ENCODE peak calls at places on chromosome 19, in four cellular contexts. P is HepG2, Z is K562, O is SK-N-SH. S is an unnamed sample.

GRCh38 chr19:58513694-58514563 is 2.1 kb upstream of the SLC27A5 start:
- DNase-seq in P (peak), Z (peak), O (peak), S (peak)

GRCh38 chr19:45591004-45591637 is 6.5 kb upstream of the OPA3 start:
- DNase-seq in P (peak), O (peak), Z (peak), S (peak)

GRCh38 chr19:45577111-45577905 is 7.3 kb downstream of the OPA3 start:
- DNase-seq in Z (peak), O (no peak), P (peak), S (no peak)

GRCh38 chr19:681029-681626 is 4.9 kb downstream of the FSTL3 start:
- DNase-seq in P (no peak), Z (peak), O (peak), S (peak)

GRCh38 chr19:49118565-49119410 is at the start of gene C19orf73:
- DNase-seq in Z (peak), P (peak), O (peak), S (peak)

GRCh38 chr19:41934849-41935374 is 6.7 kb upstream of the ERFL start:
- DNase-seq in Z (peak), O (peak), P (peak), S (peak)

GRCh38 chr19:29677001-29677781 is 11.9 kb downstream of the PLEKHF1 start:
- DNase-seq in P (no peak), O (no peak), Z (no peak), S (no peak)

GRCh38 chr19:43351998-43352746 is 1.3 kb upstream of the CD177 start:
- DNase-seq in P (no peak), Z (no peak), O (no peak), S (no peak)

GRCh38 chr19:47239610-47240296 is 8.8 kb upstream of the BBC3 start:
- DNase-seq in O (peak), Z (no peak), P (no peak), S (peak)

GRCh38 chr19:47485210-47485609 is 1.2 kb upstream of the KPTN start:
- DNase-seq in P (no peak), Z (no peak), O (no peak), S (no peak)

GRCh38 chr19:15114153-15114540 is 6.9 kb downstream of the SYDE1 start:
- DNase-seq in O (peak), P (no peak), Z (no peak), S (no peak)

GRCh38 chr19:7550987-7551761 is 15.7 kb downstream of the PNPLA6 start:
- DNase-seq in P (no peak), O (peak), Z (peak), S (peak)

GRCh38 chr19:7544626-7545025 is 9.1 kb downstream of the PNPLA6 start:
- DNase-seq in P (no peak), Z (no peak), O (no peak), S (no peak)

GRCh38 chr19:49186108-49186507 is 28.5 kb downstream of the TRPM4 start:
- DNase-seq in O (no peak), Z (no peak), P (peak), S (no peak)

GRCh38 chr19:47582320-47582909 is 9.5 kb upstream of the ZNF541 start:
- DNase-seq in P (no peak), O (no peak), Z (no peak), S (no peak)

GRCh38 chr19:49271080-49271753 is 53.8 kb downstream of the SLC6A16 start:
- DNase-seq in O (no peak), Z (no peak), P (no peak), S (no peak)

GRCh38 chr19:5707576-5708575 is 12.1 kb downstream of the LONP1 start:
- DNase-seq in P (no peak), O (peak), Z (no peak), S (no peak)

DNA sequence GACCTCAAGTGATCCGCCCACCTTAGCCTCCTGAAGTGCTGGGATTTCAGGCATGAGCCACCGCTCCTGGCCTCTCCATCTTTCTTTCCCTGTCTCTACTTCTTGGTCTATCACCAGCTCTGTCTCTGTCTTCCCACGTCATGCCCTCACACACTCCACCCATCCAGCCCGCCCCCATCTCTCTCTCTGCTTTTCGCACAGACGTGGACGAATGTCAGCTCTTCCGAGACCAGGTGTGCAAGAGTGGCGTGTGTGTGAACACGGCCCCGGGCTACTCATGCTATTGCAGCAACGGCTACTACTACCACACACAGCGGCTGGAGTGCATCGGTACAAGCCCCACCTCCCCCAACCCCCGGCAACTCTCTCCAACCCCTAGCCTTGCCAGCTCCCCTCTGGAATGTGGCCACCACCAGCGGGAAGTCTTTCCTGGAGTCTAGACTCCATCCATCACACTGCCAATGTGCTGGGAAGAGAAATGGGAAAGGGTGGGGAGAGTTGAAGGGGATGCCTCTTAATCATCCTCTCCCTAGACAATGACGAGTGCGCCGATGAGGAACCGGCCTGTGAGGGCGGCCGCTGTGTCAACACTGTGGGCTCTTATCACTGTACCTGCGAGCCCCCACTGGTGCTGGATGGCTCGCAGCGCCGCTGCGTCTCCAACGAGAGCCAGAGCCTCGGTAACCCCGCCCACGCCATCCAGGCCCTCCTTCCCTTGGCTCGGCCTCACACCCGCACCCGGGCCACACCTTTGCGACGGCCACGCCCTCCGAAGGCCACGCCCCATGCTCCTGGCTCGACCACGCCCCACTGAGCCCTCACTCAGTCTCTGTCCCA is 22.5 kb downstream of the LTBP4 start:
- DNase-seq in P (peak), Z (peak), O (peak), S (peak)
- TF ChIP-seq FOXJ3 in P (no peak), Z (no peak), O (no peak), S (no peak)

GRCh38 chr19:1811472-1811894 is 593 bp downstream of the ATP8B3 start:
- DNase-seq in P (peak), O (peak), Z (peak), S (no peak)
- TF ChIP-seq FOXJ3 in P (no peak), O (no peak), Z (no peak), S (no peak)

GRCh38 chr19:13339869-13340268 is 166.4 kb downstream of the CACNA1A start:
- DNase-seq in O (no peak), P (no peak), Z (no peak), S (peak)
- TF ChIP-seq FOXJ3 in O (no peak), P (no peak), Z (no peak), S (no peak)

GRCh38 chr19:33387351-33388230 is 14.1 kb downstream of the CEBPG start:
- DNase-seq in P (no peak), O (no peak), Z (no peak), S (no peak)

GRCh38 chr19:33383722-33384292 is 10.3 kb downstream of the CEBPG start:
- DNase-seq in O (no peak), Z (no peak), P (no peak), S (no peak)

GRCh38 chr19:33384983-33385382 is 11.5 kb downstream of the CEBPG start:
- DNase-seq in P (no peak), O (no peak), Z (no peak), S (no peak)

GRCh38 chr19:33386361-33386858 is 12.9 kb downstream of the CEBPG start:
- DNase-seq in Z (no peak), O (no peak), P (no peak), S (no peak)

GRCh38 chr19:33385956-33386355 is 12.4 kb downstream of the CEBPG start:
- DNase-seq in O (no peak), P (no peak), Z (no peak), S (no peak)
- TF ChIP-seq FOXJ3 in O (no peak), P (no peak), Z (no peak), S (no peak)

GRCh38 chr19:53945998-53946397 is 16.7 kb upstream of the CACNG8 start:
- DNase-seq in O (no peak), P (no peak), Z (no peak), S (no peak)

GRCh38 chr19:53944933-53945332 is 17.8 kb upstream of the CACNG8 start:
- DNase-seq in O (no peak), P (no peak), Z (no peak), S (no peak)

GRCh38 chr19:53945441-53945840 is 17.3 kb upstream of the CACNG8 start:
- DNase-seq in Z (peak), O (peak), P (no peak), S (peak)

GRCh38 chr19:53944416-53944815 is 18.3 kb upstream of the CACNG8 start:
- DNase-seq in P (no peak), Z (no peak), O (no peak), S (no peak)

GRCh38 chr19:53942001-53942786 is 20.5 kb upstream of the CACNG8 start:
- DNase-seq in P (peak), Z (peak), O (peak), S (peak)
- TF ChIP-seq FOXJ3 in P (no peak), Z (no peak), O (no peak), S (no peak)

GRCh38 chr19:38122402-38123093 is 101.5 kb downstream of the DPF1 start:
- DNase-seq in O (no peak), P (no peak), Z (peak), S (no peak)
- TF ChIP-seq FOXJ3 in O (no peak), P (no peak), Z (no peak), S (no peak)

GRCh38 chr19:18636969-18637629 is at the start of gene KLHL26:
- DNase-seq in O (no peak), Z (no peak), P (no peak), S (no peak)

GRCh38 chr19:18635831-18636182 is 1.0 kb upstream of the KLHL26 start:
- DNase-seq in Z (no peak), P (no peak), O (no peak), S (no peak)

GRCh38 chr19:18639706-18640105 is 2.9 kb downstream of the KLHL26 start:
- DNase-seq in O (no peak), Z (no peak), P (no peak), S (no peak)

GRCh38 chr19:18636183-18636968 is 452 bp upstream of the KLHL26 start:
- DNase-seq in P (peak), Z (peak), O (peak), S (peak)

DNA sequence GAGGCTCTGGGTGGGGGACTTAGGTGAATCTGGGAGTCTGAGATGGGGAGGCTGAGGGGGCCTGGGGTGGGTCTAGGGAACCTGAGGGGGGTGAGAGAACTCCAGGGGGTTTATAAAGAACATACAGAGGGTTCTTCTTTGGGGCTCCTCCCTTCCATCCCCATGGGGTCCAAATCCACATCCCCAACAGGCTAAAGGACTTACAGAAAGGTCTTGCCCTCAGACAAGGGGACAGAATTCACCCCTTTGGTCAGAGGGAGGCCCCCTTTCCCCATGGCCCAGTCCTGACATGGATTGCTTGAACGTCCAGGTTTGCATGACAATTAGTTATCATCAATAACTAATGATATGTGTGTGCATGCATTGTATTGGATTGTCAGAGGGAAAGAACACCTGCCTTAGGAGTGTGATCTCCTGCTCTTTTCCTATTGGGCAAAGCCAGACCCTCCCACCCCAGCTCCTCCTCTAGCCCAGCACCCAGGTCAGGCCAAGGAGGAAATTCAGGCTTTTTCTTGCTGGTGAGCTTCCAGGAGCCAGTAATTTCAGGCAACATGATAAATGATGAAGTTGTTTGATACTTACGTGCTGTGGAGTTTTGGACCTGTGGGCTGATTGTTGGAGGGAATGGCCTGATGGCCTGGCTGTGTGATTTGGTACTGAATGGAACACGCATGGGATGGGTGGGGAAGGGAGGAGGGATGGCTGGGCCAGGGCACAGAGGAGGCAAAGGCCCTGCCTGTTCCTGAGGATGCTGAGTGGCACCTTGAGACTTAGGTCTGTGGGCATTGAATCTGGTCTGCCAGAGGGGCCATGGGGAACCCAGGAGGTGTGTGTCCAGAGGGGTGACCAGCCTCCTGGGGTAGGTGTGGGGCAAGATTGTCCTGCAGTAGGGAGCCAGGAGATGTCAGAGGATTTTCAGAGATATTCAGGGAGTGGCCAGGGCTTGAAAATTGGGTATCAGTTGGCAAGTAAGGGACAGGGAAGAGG is 1.1 kb downstream of the KLHL26 start:
- DNase-seq in P (no peak), Z (peak), O (no peak), S (no peak)
- TF ChIP-seq FOXJ3 in P (no peak), Z (no peak), O (no peak), S (no peak)

GRCh38 chr19:17448190-17448967 is at the start of gene TMEM221:
- DNase-seq in O (peak), P (no peak), Z (peak), S (peak)
- TF ChIP-seq FOXJ3 in O (no peak), P (no peak), Z (no peak), S (no peak)

GRCh38 chr19:50626796-50627195 is 12.9 kb downstream of the SYT3 start:
- DNase-seq in O (no peak), P (no peak), Z (no peak), S (no peak)

GRCh38 chr19:50628146-50628545 is 11.5 kb downstream of the SYT3 start:
- DNase-seq in O (no peak), Z (no peak), P (no peak), S (no peak)

GRCh38 chr19:50629801-50630200 is 9.9 kb downstream of the SYT3 start:
- DNase-seq in Z (no peak), O (no peak), P (no peak), S (no peak)

GRCh38 chr19:50628551-50628950 is 11.1 kb downstream of the SYT3 start:
- DNase-seq in O (no peak), P (no peak), Z (no peak), S (no peak)

DNA sequence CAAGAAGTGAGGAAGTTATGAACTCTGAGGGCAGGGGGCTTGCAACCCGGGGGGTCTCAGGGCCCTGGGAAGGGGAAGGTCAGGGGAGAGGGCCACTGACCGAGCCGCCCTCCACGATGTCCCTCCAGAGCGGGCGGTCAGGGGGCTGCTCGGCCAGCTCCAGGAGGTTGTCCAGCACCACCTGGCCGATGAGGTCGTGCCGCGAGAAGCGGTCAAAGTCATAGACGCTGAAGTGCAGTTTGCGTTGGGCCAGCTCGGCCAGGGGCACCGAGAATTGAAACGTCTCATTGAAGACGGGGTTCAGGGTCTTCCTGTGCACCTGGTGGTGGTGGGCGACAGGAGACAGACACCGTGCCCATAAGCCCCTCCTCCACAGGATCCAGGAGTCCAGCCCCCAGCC is 10.5 kb downstream of the SYT3 start:
- DNase-seq in P (no peak), O (no peak), Z (no peak), S (no peak)
- TF ChIP-seq FOXJ3 in P (no peak), O (no peak), Z (no peak), S (no peak)

DNA sequence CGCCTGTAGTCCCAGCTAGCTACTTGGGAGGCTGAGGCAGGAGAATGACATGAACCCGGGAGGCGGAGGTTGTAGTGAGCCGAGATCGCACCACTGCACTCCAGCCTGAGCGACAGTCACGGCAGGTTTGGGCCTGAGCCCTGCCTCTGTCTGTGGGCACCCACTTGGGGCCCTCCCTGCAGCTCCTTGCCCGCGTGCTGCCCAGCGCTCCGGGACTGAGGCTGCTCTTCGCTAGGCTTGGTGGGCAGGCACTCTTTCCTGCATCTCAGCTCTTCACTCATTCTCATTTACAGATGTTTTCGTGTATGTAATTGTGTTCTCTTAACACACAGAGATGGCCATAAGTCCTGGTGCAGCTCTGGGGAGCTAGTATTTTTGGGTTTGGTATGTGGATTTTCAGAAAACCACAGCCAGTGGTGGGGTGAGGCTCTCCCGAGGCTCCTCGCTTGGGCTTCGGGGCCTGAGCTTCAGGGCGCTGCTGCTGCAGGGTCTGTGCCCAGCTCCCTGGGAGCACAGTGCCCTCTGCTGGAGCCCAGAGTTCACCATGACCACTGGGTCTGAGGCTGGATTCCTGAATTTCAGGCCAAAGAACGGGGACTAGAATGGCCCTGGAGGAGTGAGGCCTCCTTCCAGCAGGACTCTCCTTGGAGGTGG is 15.2 kb downstream of the UPF1 start:
- DNase-seq in O (peak), Z (peak), P (peak), S (peak)
- TF ChIP-seq FOXJ3 in O (no peak), Z (no peak), P (no peak), S (no peak)